ENCODE peak calls at places on chromosomes 13 and 19, in six cellular contexts. M, H, I, V, Y and Z are unnamed samples.

GRCh38 chr13:43157796-43158195 is 134.4 kb downstream of the DNAJC15 start:
- DNase-seq in M (no peak), H (no peak), I (no peak), V (no peak), Y (no peak), Z (no peak)

GRCh38 chr19:45099465-45100201 is 6.7 kb downstream of the PPP1R37 start:
- DNase-seq in M (peak; percentile 46), H (no peak), I (no peak), V (no peak), Y (no peak), Z (no peak)

GRCh38 chr13:94079876-94080275 is 399.6 kb downstream of the DCT start:
- DNase-seq in M (peak; percentile 54), H (peak; percentile 21), I (no peak), V (no peak), Y (no peak), Z (no peak)

GRCh38 chr13:74870865-74871264 is 611.1 kb downstream of the TBC1D4 start:
- DNase-seq in M (no peak), H (no peak), I (no peak), V (no peak), Y (no peak), Z (no peak)

GRCh38 chr19:325173-325936 is 19.2 kb downstream of the MIER2 start:
- DNase-seq in M (no peak), H (no peak), I (no peak), V (no peak), Y (no peak), Z (no peak)

GRCh38 chr13:107202371-107203023 is 634.6 kb upstream of the ARGLU1 start:
- DNase-seq in M (peak; percentile 61), H (peak; percentile 79), I (no peak), V (no peak), Y (no peak), Z (no peak)

GRCh38 chr19:58355891-58356235 is 2.6 kb upstream of the A1BG start:
- DNase-seq in M (no peak), H (no peak), I (no peak), V (no peak), Y (no peak), Z (no peak)

GRCh38 chr13:32200741-32201140 is 114.4 kb downstream of the ZAR1L start:
- DNase-seq in M (no peak), H (no peak), I (no peak), V (no peak), Y (no peak), Z (peak; percentile 29)

GRCh38 chr13:48624016-48624415 is 29.7 kb upstream of the CYSLTR2 start:
- DNase-seq in M (no peak), H (no peak), I (no peak), V (no peak), Y (no peak), Z (no peak)

GRCh38 chr13:46288570-46289259 is 77.0 kb downstream of the LRRC63 start:
- DNase-seq in M (peak; percentile 22), H (peak; percentile 64), I (no peak), V (no peak), Y (peak; percentile 24), Z (no peak)

GRCh38 chr13:51230473-51231105 is 8.4 kb downstream of the FAM124A start:
- DNase-seq in M (peak; percentile 7), H (peak; percentile 28), I (peak; percentile 18), V (no peak), Y (no peak), Z (no peak)

GRCh38 chr13:82292334-82292733 is 1589.9 kb downstream of the SLITRK1 start:
- DNase-seq in M (no peak), H (no peak), I (no peak), V (no peak), Y (no peak), Z (no peak)

GRCh38 chr19:35293733-35294309 is 1.9 kb downstream of the MAG start:
- DNase-seq in M (no peak), H (no peak), I (no peak), V (no peak), Y (no peak), Z (no peak)

GRCh38 chr19:46900341-46900740 is 39.5 kb downstream of the ARHGAP35 start:
- DNase-seq in M (no peak), H (no peak), I (no peak), V (no peak), Y (no peak), Z (peak; percentile 35)

GRCh38 chr19:41320568-41320967 is 10.6 kb downstream of the CCDC97 start:
- DNase-seq in M (no peak), H (no peak), I (no peak), V (no peak), Y (no peak), Z (no peak)

GRCh38 chr19:2481466-2481865 is 5.5 kb downstream of the GADD45B start:
- DNase-seq in M (no peak), H (no peak), I (no peak), V (no peak), Y (no peak), Z (no peak)

GRCh38 chr13:96091164-96091931 is 1.4 kb downstream of the HS6ST3 start:
- DNase-seq in M (no peak), H (no peak), I (peak; percentile 64), V (no peak), Y (peak; percentile 20), Z (no peak)

GRCh38 chr13:30504081-30504480 is 38.3 kb upstream of the HMGB1 start:
- DNase-seq in M (peak; percentile 31), H (no peak), I (no peak), V (no peak), Y (no peak), Z (peak; percentile 72)

GRCh38 chr19:49149652-49150105 is 5.5 kb downstream of the HRC start:
- DNase-seq in M (peak; percentile 83), H (peak; percentile 93), I (peak; percentile 80), V (no peak), Y (peak; percentile 94), Z (peak; percentile 71)

GRCh38 chr13:77345150-77345780 is 18.4 kb upstream of the MYCBP2 start:
- DNase-seq in M (no peak), H (no peak), I (no peak), V (no peak), Y (no peak), Z (peak; percentile 19)

GRCh38 chr13:24187185-24187584 is 26.7 kb downstream of the SPATA13 start:
- DNase-seq in M (peak; percentile 64), H (peak; percentile 62), I (no peak), V (no peak), Y (no peak), Z (peak; percentile 48)

GRCh38 chr13:42363941-42364612 is 92.1 kb downstream of the AKAP11 start:
- DNase-seq in M (peak; percentile 17), H (peak; percentile 66), I (peak; percentile 38), V (no peak), Y (no peak), Z (no peak)

GRCh38 chr13:101416181-101417042 is at the start of gene NALCN:
- DNase-seq in M (no peak), H (peak; percentile 30), I (peak; percentile 39), V (no peak), Y (peak; percentile 31), Z (peak; percentile 26)

GRCh38 chr13:41762796-41763195 is 198.1 kb downstream of the VWA8 start:
- DNase-seq in M (no peak), H (no peak), I (no peak), V (no peak), Y (no peak), Z (no peak)

GRCh38 chr13:36919206-36919832 is 719 bp downstream of the SMAD9 start:
- DNase-seq in M (peak; percentile 17), H (peak; percentile 65), I (peak; percentile 58), V (no peak), Y (peak; percentile 37), Z (no peak)

GRCh38 chr13:27177852-27178251 is 6.2 kb upstream of the USP12 start:
- DNase-seq in M (no peak), H (no peak), I (peak; percentile 81), V (no peak), Y (no peak), Z (peak; percentile 21)

GRCh38 chr19:49559928-49560327 is 20.4 kb downstream of the NOSIP start:
- DNase-seq in M (no peak), H (no peak), I (peak; percentile 50), V (no peak), Y (no peak), Z (no peak)

GRCh38 chr19:38718747-38719543 is 25.3 kb downstream of the CAPN12 start:
- DNase-seq in M (no peak), H (peak; percentile 39), I (peak; percentile 74), V (no peak), Y (no peak), Z (peak; percentile 91)
- H2BK120ac ChIP-seq in M (peak overlapping the region; percentile 8), H (no peak overlapping the region), I (no peak overlapping the region), V (no peak overlapping the region), Y (no peak overlapping the region), Z (no peak overlapping the region)

GRCh38 chr13:113488283-113488682 is 2.2 kb downstream of the DCUN1D2 start:
- DNase-seq in M (no peak), H (no peak), I (no peak), V (no peak), Y (no peak), Z (no peak)
- H3K9ac ChIP-seq in M (no peak overlapping the region), H (peak overlapping the region; percentile 89), I (no peak overlapping the region), V (no peak overlapping the region), Y (no peak overlapping the region), Z (no peak overlapping the region)

GRCh38 chr19:18304194-18304495 is 18.7 kb downstream of the LSM4 start:
- DNase-seq in M (no peak), H (no peak), I (no peak), V (no peak), Y (no peak), Z (no peak)

GRCh38 chr19:18301718-18302111 is 20.3 kb upstream of the JUND start:
- DNase-seq in M (no peak), H (no peak), I (no peak), V (no peak), Y (no peak), Z (no peak)

GRCh38 chr19:18306209-18306902 is 16.5 kb downstream of the LSM4 start:
- DNase-seq in M (no peak), H (no peak), I (no peak), V (no peak), Y (no peak), Z (no peak)

GRCh38 chr19:18306903-18307681 is 15.8 kb downstream of the LSM4 start:
- DNase-seq in M (no peak), H (no peak), I (no peak), V (no peak), Y (no peak), Z (no peak)

DNA sequence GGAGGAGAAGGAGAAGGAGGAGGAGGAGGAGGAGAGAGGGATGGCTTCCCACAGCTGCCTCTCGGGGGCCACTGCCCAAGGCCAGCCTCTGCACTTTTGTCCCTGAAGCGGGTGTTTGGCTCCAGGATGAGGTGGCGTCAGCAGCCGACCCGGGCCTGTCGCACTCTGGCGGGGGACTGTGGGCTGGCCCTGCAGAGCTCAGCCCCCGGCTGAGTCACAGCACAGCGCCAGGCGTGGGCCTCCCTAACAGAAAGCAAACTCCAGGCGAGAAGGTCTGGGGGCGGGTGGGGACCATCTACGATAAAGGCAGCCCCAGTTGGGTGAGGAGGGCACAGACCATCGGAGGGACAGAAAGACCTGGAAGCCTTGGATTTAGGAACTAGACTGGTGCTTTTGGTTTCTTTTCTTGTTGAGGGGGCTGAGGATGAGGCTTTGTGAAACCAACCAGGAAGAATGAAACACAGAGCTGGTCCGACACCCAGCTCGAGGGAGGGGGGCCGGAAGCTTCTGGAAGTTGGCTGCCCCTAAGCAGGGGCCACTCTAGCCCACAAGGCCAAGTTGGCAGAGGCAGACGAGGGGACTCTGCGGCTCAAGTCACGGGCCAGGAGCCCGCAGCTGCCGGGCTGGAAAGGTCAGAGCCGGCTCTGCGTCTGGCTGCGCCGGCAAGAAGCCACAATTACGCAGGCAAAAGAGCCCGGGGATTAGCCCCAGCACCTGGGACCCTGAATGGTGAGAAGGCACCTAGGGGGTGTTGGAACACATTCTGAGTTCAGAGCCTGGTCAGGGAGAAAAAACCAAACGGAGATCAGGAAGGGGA is 18.2 kb downstream of the LSM4 start:
- DNase-seq in M (peak; percentile 83), H (peak; percentile 94), I (peak; percentile 65), V (no peak), Y (no peak), Z (peak; percentile 83)
- H2BK120ac ChIP-seq in M (peak overlapping the region; percentile 93), H (peak overlapping the region; percentile 99), I (no peak overlapping the region), V (no peak overlapping the region), Y (no peak overlapping the region), Z (peak overlapping the region; percentile 98)

GRCh38 chr19:10587022-10587838 is at the start of gene AP1M2:
- DNase-seq in M (no peak), H (no peak), I (peak; percentile 85), V (peak; percentile 53), Y (no peak), Z (peak; percentile 71)
- H3K9ac ChIP-seq in M (no peak within 1 kb of the TSS), H (no peak within 1 kb of the TSS), I (peak within 1 kb of the TSS; percentile 24), V (peak within 1 kb of the TSS; percentile 59), Y (no peak within 1 kb of the TSS), Z (peak within 1 kb of the TSS; percentile 71)